ENCODE peak calls at places on chromosomes 4 and X, in four cellular contexts. E, J, P and K are unnamed samples.

GRCh38 chr4:182448281-182449151 is 205.3 kb downstream of the TENM3 start:
- DNase-seq in E (peak; percentile 92), P (peak; percentile 78), J (peak; percentile 8), K (peak; percentile 94)

GRCh38 chrX:57367649-57368048 is 81.1 kb downstream of the FAAH2 start:
- DNase-seq in J (no peak), E (no peak), P (no peak), K (no peak)

GRCh38 chr4:148780426-148781005 is 338.3 kb upstream of the NR3C2 start:
- DNase-seq in J (no peak), E (no peak), P (no peak), K (no peak)

GRCh38 chr4:148006025-148006424 is 274.1 kb downstream of the ARHGAP10 start:
- DNase-seq in E (no peak), J (no peak), P (no peak), K (no peak)

GRCh38 chrX:101357166-101357795 is 8.7 kb upstream of the TIMM8A start:
- DNase-seq in P (no peak), E (no peak), J (no peak), K (no peak)

GRCh38 chr4:6056976-6057766 is 38.9 kb upstream of the C4orf50 start:
- DNase-seq in J (no peak), P (no peak), E (no peak), K (no peak)

GRCh38 chrX:123432362-123433150 is 248.5 kb downstream of the GRIA3 start:
- DNase-seq in J (no peak), P (no peak), E (no peak), K (no peak)

GRCh38 chrX:129648514-129649267 is 6.1 kb downstream of the APLN start:
- DNase-seq in P (no peak), E (no peak), J (no peak), K (peak; percentile 83)

GRCh38 chr4:124105212-124105611 is 607.3 kb downstream of the ANKRD50 start:
- DNase-seq in J (no peak), E (no peak), P (no peak), K (no peak)

GRCh38 chrX:118218079-118218478 is 101.5 kb upstream of the KLHL13 start:
- DNase-seq in J (no peak), P (no peak), E (no peak), K (no peak)

GRCh38 chr4:154551872-154552686 is 1.9 kb upstream of the PLRG1 start:
- DNase-seq in E (peak; percentile 71), P (peak; percentile 76), J (peak; percentile 25), K (peak; percentile 73)

GRCh38 chrX:115560211-115560977 is 580 bp upstream of the PLS3 start:
- DNase-seq in P (peak; percentile 67), J (no peak), E (peak; percentile 50), K (no peak)

GRCh38 chrX:154370300-154370881 is 4.0 kb downstream of the FLNA start:
- DNase-seq in J (no peak), E (no peak), P (no peak), K (no peak)

GRCh38 chr4:101158507-101158906 is 188.8 kb downstream of the PPP3CA start:
- DNase-seq in P (no peak), E (no peak), J (no peak), K (no peak)

GRCh38 chr4:176150283-176150682 is 45.1 kb downstream of the SPATA4 start:
- DNase-seq in E (no peak), P (no peak), J (no peak), K (no peak)

GRCh38 chrX:16838202-16839066 is 31.7 kb downstream of the RBBP7 start:
- DNase-seq in E (no peak), J (no peak), P (no peak), K (no peak)

GRCh38 chrX:102712216-102712966 is at the start of gene GPRASP2:
- DNase-seq in J (no peak), E (no peak), P (peak; percentile 47), K (peak; percentile 56)

GRCh38 chrX:9355739-9356138 is 109.1 kb upstream of the TBL1X start:
- DNase-seq in E (no peak), P (no peak), J (no peak), K (no peak)

GRCh38 chr4:124480061-124480460 is 232.5 kb downstream of the ANKRD50 start:
- DNase-seq in P (no peak), J (no peak), E (no peak), K (no peak)

GRCh38 chr4:7462509-7462971 is 27.8 kb upstream of the PSAPL1 start:
- DNase-seq in P (no peak), E (peak; percentile 71), J (no peak), K (peak; percentile 65)

GRCh38 chrX:39115166-39115565 is 313.9 kb downstream of the MID1IP1 start:
- DNase-seq in J (no peak), P (no peak), E (no peak), K (no peak)

GRCh38 chrX:39112143-39112542 is 310.9 kb downstream of the MID1IP1 start:
- DNase-seq in P (no peak), E (no peak), J (no peak), K (no peak)
- H3K9me3 ChIP-seq in P (peaks cover 4% of the 10 kb centered on the region), E (no peaks in the 10 kb centered on the region), J (no peaks in the 10 kb centered on the region), K (peaks cover 4% of the 10 kb centered on the region)

GRCh38 chr4:51845055-51845426 is 2.1 kb downstream of the DCUN1D4 start:
- DNase-seq in J (no peak), E (no peak), P (no peak), K (no peak)
- H3K4me3 ChIP-seq in J (peak overlapping the region; percentile 85), E (peak overlapping the region; percentile 80), P (peak overlapping the region; percentile 65), K (peak overlapping the region; percentile 51)

DNA sequence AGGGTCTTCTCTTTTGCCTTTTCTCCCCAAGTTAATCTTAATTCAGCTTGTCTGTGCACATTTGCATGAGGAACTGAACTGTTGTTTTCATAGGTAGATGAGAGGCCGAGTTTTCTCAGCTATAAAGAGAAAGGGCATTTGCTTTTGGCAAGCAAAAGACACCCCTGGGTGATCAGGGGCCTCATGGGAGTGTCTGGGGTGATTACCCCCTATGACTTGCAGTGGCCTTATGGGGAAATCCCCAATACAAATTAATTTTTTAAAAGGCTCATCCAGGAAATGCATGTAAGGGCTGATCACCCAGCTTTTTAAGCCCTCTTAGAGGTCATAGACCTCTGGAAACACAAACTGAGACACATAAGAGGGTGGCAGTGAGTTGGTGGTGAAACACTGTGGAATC is 56.4 kb upstream of the HMX1 start:
- DNase-seq in P (no peak), J (no peak), E (no peak), K (no peak)
- H3K9me3 ChIP-seq in P (peaks cover 3% of the 10 kb centered on the region), J (no peaks in the 10 kb centered on the region), E (peaks cover 2% of the 10 kb centered on the region), K (peaks cover 25% of the 10 kb centered on the region)

DNA sequence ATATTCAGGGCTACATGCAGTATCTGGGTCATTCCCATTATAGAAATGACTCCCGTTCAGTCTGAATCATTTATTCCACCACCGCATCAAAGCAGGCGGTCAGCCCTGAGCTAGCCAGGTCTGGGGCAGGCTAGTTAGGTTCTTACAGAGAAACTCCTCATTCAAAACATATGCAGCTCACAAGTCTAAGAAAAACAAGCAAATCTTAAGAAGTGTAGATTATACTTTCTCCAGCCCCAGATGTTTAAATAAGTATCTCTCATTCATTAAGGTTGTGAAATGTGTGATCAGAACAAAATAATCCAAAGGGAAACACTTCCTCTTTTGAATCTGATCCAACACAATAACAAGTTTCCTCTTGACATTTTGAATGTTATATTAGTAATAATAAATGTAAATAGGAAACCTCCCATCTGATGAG is 441.9 kb downstream of the INPP4B start:
- DNase-seq in E (no peak), P (no peak), J (no peak), K (no peak)
- H3K4me3 ChIP-seq in E (no peak overlapping the region), P (no peak overlapping the region), J (peak overlapping the region; percentile 95), K (no peak overlapping the region)

DNA sequence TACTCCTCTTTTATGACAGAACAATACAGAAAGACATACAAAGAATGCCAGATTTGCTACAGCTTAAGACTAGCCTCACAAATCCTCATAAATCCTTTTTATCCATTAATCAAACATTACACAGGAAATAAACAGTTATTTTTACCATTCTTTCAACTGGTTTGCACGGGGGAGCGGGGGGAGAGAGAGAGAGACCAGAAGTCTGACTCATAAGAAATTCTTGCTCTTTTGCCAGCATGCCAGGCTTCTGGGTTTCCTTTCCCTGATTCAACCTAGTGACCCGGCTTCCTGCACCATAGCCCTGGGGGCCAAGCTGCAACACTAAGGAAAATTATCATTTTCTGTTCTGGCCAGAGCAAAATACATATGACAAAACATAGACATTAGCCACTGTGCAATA is 6.8 kb upstream of the RRAGB start:
- DNase-seq in P (no peak), E (no peak), J (no peak), K (no peak)
- H3K9me3 ChIP-seq in P (no peaks in the 10 kb centered on the region), E (no peaks in the 10 kb centered on the region), J (no peaks in the 10 kb centered on the region), K (peaks cover 5% of the 10 kb centered on the region)

GRCh38 chr4:106985830-106986229 is 50.3 kb downstream of the DKK2 start:
- DNase-seq in P (no peak), E (no peak), J (no peak), K (no peak)
- H3K4me3 ChIP-seq in P (no peak overlapping the region), E (no peak overlapping the region), J (no peak overlapping the region), K (no peak overlapping the region)

DNA sequence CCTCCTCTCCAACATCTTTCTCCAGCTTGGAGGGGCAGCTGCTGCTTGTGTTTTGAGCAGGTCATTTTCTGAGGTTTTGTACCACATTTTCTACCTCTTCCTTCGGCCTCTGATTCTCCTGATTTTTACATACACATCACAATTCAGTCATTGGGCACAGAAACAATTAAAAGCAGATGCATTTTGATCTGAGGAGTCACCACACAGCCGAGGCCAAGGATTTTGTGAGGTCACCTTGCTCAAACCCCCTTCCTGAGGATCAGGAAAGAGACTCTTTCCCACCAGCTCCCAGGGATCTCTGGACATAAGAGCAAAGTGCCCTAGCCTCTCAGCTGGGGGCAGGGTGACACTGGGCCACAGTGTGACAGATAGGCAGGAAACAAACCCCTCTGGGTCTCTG is 5.4 kb upstream of the FATE1 start:
- DNase-seq in J (no peak), P (no peak), E (no peak), K (no peak)
- H3K9me3 ChIP-seq in J (no peaks in the 10 kb centered on the region), P (no peaks in the 10 kb centered on the region), E (no peaks in the 10 kb centered on the region), K (peaks cover 2% of the 10 kb centered on the region)